ENCODE peak calls at places on chromosomes 11 and 22, in four cellular contexts. One of them, this sample, is unnamed.

GRCh38 chr11:83284501-83285051 is 1.6 kb downstream of the CCDC90B start:
- DNase-seq in GM12878: no peak
- DNase-seq in GM12892: no peak
- DNase-seq in HepG2: peak
- DNase-seq in this sample: no peak

GRCh38 chr11:2166091-2166851 is 5.3 kb upstream of the INS start:
- DNase-seq in GM12878: no peak
- DNase-seq in GM12892: peak
- DNase-seq in HepG2: no peak
- DNase-seq in this sample: peak

GRCh38 chr11:92296138-92296515 is 71.5 kb downstream of the FAT3 start:
- DNase-seq in HepG2: no peak
- DNase-seq in GM12878: no peak
- DNase-seq in GM12892: no peak
- DNase-seq in this sample: no peak

GRCh38 chr11:47305734-47306483 is 36.0 kb downstream of the MADD start:
- DNase-seq in GM12878: no peak
- DNase-seq in GM12892: no peak
- DNase-seq in HepG2: no peak
- DNase-seq in this sample: no peak

GRCh38 chr11:115222863-115223530 is 281.2 kb downstream of the CADM1 start:
- DNase-seq in GM12892: no peak
- DNase-seq in GM12878: peak
- DNase-seq in HepG2: no peak
- DNase-seq in this sample: no peak

GRCh38 chr11:1317432-1317831 is 8.0 kb upstream of the TOLLIP start:
- DNase-seq in GM12892: no peak
- DNase-seq in HepG2: no peak
- DNase-seq in GM12878: no peak
- DNase-seq in this sample: no peak

GRCh38 chr11:92180664-92181251 is 43.9 kb upstream of the FAT3 start:
- DNase-seq in HepG2: no peak
- DNase-seq in GM12878: no peak
- DNase-seq in GM12892: no peak
- DNase-seq in this sample: no peak

GRCh38 chr22:34800265-34800664 is 265.7 kb upstream of the ISX start:
- DNase-seq in HepG2: no peak
- DNase-seq in GM12892: no peak
- DNase-seq in GM12878: no peak
- DNase-seq in this sample: no peak

GRCh38 chr11:73204711-73205121 is 13.4 kb upstream of the P2RY2 start:
- DNase-seq in HepG2: no peak
- DNase-seq in GM12892: no peak
- DNase-seq in GM12878: no peak
- DNase-seq in this sample: no peak

GRCh38 chr11:68751331-68751856 is at the start of gene TESMIN:
- DNase-seq in GM12892: peak
- DNase-seq in HepG2: peak
- DNase-seq in GM12878: peak
- DNase-seq in this sample: peak

GRCh38 chr11:6327806-6328205 is 7.5 kb upstream of the CAVIN3 start:
- DNase-seq in GM12878: no peak
- DNase-seq in GM12892: no peak
- DNase-seq in HepG2: no peak
- DNase-seq in this sample: no peak

GRCh38 chr22:43017525-43018290 is 2.8 kb upstream of the PACSIN2 start:
- DNase-seq in HepG2: no peak
- DNase-seq in GM12892: no peak
- DNase-seq in GM12878: no peak
- DNase-seq in this sample: no peak

GRCh38 chr22:36814796-36815195 is 2.0 kb downstream of the PVALB start:
- DNase-seq in GM12878: no peak
- DNase-seq in HepG2: no peak
- DNase-seq in GM12892: no peak
- DNase-seq in this sample: no peak

GRCh38 chr11:93013646-93014045 is 44.2 kb downstream of the MTNR1B start:
- DNase-seq in GM12878: no peak
- DNase-seq in GM12892: no peak
- DNase-seq in HepG2: no peak
- DNase-seq in this sample: no peak

GRCh38 chr11:35675901-35676610 is 13.5 kb downstream of the TRIM44 start:
- DNase-seq in GM12878: no peak
- DNase-seq in GM12892: no peak
- DNase-seq in HepG2: no peak
- DNase-seq in this sample: no peak

GRCh38 chr11:2868604-2869526 is 16.7 kb downstream of the CDKN1C start:
- DNase-seq in HepG2: no peak
- DNase-seq in GM12892: no peak
- DNase-seq in GM12878: no peak
- DNase-seq in this sample: no peak

GRCh38 chr11:102287963-102288744 is 29.1 kb upstream of the BIRC3 start:
- DNase-seq in GM12892: peak
- DNase-seq in HepG2: peak
- DNase-seq in GM12878: peak
- DNase-seq in this sample: peak

GRCh38 chr22:45638834-45639746 is 32.5 kb upstream of the ATXN10 start:
- DNase-seq in GM12878: no peak
- DNase-seq in HepG2: peak
- DNase-seq in GM12892: no peak
- DNase-seq in this sample: no peak

GRCh38 chr11:877565-877964 is 33.0 kb downstream of the CHID1 start:
- DNase-seq in GM12892: no peak
- DNase-seq in HepG2: no peak
- DNase-seq in GM12878: no peak
- DNase-seq in this sample: no peak

GRCh38 chr11:2569321-2569721 is 124.5 kb downstream of the KCNQ1 start:
- DNase-seq in GM12878: no peak
- DNase-seq in GM12892: no peak
- DNase-seq in HepG2: no peak
- DNase-seq in this sample: no peak

GRCh38 chr22:29512031-29512430 is 32.0 kb downstream of the NEFH start:
- DNase-seq in HepG2: no peak
- DNase-seq in GM12878: no peak
- DNase-seq in GM12892: no peak
- DNase-seq in this sample: no peak

GRCh38 chr11:31921066-31921465 is 109.9 kb upstream of the PAX6 start:
- DNase-seq in GM12878: no peak
- DNase-seq in GM12892: no peak
- DNase-seq in HepG2: no peak
- DNase-seq in this sample: no peak

GRCh38 chr22:46480396-46480795 is 57.0 kb downstream of the CELSR1 start:
- DNase-seq in HepG2: no peak
- DNase-seq in GM12878: no peak
- DNase-seq in GM12892: no peak
- DNase-seq in this sample: no peak

GRCh38 chr11:12110714-12111481 is 508 bp downstream of the MICAL2 start:
- DNase-seq in GM12878: no peak
- DNase-seq in GM12892: peak
- DNase-seq in HepG2: no peak
- DNase-seq in this sample: peak

GRCh38 chr11:111976614-111977140 is 39.5 kb downstream of the DIXDC1 start:
- DNase-seq in GM12892: no peak
- DNase-seq in GM12878: no peak
- DNase-seq in HepG2: no peak
- DNase-seq in this sample: peak

GRCh38 chr11:70068345-70068744 is 9.8 kb upstream of the ANO1 start:
- DNase-seq in HepG2: no peak
- DNase-seq in GM12878: no peak
- DNase-seq in GM12892: no peak
- DNase-seq in this sample: no peak

GRCh38 chr22:50524664-50525103 is 714 bp downstream of the SCO2 start:
- DNase-seq in GM12892: no peak
- DNase-seq in GM12878: no peak
- DNase-seq in HepG2: no peak
- DNase-seq in this sample: no peak

GRCh38 chr22:17265649-17266248 is 46.5 kb upstream of the ADA2 start:
- DNase-seq in GM12878: no peak
- DNase-seq in GM12892: no peak
- DNase-seq in HepG2: no peak
- DNase-seq in this sample: no peak

GRCh38 chr11:520428-521178 is 13.6 kb upstream of the RNH1 start:
- DNase-seq in GM12892: no peak
- DNase-seq in HepG2: peak
- DNase-seq in GM12878: no peak
- DNase-seq in this sample: no peak

GRCh38 chr11:118609380-118610219 is 2.2 kb downstream of the PHLDB1 start:
- DNase-seq in HepG2: no peak
- DNase-seq in GM12892: no peak
- DNase-seq in GM12878: no peak
- DNase-seq in this sample: no peak

GRCh38 chr22:37827056-37827455 is 3.9 kb downstream of the GALR3 start:
- DNase-seq in HepG2: no peak
- DNase-seq in GM12878: no peak
- DNase-seq in GM12892: no peak
- DNase-seq in this sample: no peak

GRCh38 chr11:94734563-94735275 is 33.4 kb upstream of the AMOTL1 start:
- DNase-seq in HepG2: no peak
- DNase-seq in GM12892: no peak
- DNase-seq in GM12878: no peak
- DNase-seq in this sample: no peak

GRCh38 chr11:94730153-94730552 is 38.0 kb upstream of the AMOTL1 start:
- DNase-seq in GM12878: no peak
- DNase-seq in HepG2: no peak
- DNase-seq in GM12892: no peak
- DNase-seq in this sample: no peak

GRCh38 chr11:94731921-94732601 is 36.1 kb upstream of the AMOTL1 start:
- DNase-seq in GM12892: no peak
- DNase-seq in GM12878: no peak
- DNase-seq in HepG2: no peak
- DNase-seq in this sample: no peak

GRCh38 chr11:94735907-94736306 is 32.2 kb upstream of the AMOTL1 start:
- DNase-seq in HepG2: no peak
- DNase-seq in GM12892: no peak
- DNase-seq in GM12878: no peak
- DNase-seq in this sample: no peak

DNA sequence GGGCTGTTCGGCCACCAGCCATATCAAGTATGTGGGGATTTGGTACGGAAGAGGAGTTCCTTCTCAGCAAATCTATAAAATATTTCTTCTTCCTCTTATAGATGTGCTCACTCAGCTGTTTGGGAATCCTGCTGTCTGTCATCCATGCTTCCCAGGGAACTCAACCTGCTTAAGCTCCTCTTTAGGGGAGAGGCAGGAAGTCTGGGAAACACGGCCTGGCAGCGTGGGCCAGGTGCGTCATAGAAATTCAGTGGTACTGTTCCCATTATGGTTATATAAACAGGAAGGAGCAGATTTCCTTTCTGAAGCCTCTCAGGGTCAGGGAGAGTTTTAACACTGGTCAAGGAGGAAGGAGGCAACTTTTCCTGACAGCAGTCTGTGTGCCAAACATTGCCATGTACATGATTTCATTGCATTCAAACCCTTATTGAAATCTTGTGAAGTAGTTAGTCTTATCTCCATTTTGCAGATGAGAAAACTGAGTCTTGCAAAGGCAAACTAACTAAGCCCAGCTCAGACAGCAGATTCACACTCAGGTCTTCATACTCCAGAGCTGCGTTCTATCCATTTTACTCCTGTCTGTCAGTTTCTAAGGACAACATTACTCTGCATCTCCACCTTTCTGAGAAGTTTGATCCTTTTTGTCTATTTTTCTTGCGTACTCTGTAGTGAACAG is 35.4 kb upstream of the AMOTL1 start:
- DNase-seq in GM12892: no peak
- DNase-seq in GM12878: no peak
- DNase-seq in HepG2: no peak
- DNase-seq in this sample: no peak
- TF ChIP-seq POLR2AphosphoS5 in GM12892: no peak
- TF ChIP-seq POLR2AphosphoS5 in GM12878: no peak
- TF ChIP-seq POLR2AphosphoS5 in HepG2: no peak
- TF ChIP-seq POLR2AphosphoS5 in this sample: no peak

GRCh38 chr11:105862736-105863367 is 159.2 kb downstream of the MSANTD4 start:
- DNase-seq in HepG2: peak
- DNase-seq in GM12892: no peak
- DNase-seq in GM12878: no peak
- DNase-seq in this sample: no peak
- TF ChIP-seq TAF1 in HepG2: no peak
- TF ChIP-seq TAF1 in GM12892: no peak
- TF ChIP-seq TAF1 in GM12878: no peak
- TF ChIP-seq TAF1 in this sample: no peak

DNA sequence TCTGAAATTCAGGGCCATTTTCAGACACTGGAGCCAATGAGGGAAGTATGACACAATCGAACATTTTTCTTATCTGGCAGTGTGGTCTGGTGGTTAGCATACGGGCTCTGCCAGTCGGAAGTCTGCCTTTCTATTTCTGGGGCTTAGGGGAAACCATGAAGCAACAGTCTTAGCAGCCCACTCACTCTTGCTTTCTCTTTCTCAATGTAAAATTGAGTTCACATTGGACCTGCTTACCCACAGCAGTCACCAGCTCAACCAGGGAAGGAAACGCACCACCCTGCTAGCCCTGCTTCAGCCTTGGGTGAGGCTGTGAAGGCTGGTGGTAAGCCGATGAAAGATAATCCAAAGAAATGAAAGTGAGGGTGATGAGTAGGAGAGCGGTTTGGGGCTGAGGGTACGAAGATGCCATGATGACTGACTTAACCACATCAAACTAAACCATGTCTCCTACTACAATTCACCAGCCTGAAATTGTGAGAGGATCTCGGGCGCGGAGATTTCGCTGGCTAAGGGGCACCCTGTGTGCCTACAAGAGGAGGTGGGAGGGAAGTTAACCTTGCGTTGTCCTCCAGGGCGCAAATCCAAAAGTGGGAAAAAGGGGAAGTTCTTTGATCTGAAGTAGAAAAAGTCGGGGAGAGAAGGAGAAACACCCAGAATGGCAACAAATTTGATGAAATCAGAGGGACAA is 2.0 kb upstream of the LMO2 start:
- DNase-seq in GM12892: no peak
- DNase-seq in GM12878: peak
- DNase-seq in HepG2: no peak
- DNase-seq in this sample: no peak
- TF ChIP-seq POLR2A in GM12892: peak
- TF ChIP-seq POLR2A in GM12878: peak
- TF ChIP-seq POLR2A in HepG2: no peak
- TF ChIP-seq POLR2A in this sample: peak

DNA sequence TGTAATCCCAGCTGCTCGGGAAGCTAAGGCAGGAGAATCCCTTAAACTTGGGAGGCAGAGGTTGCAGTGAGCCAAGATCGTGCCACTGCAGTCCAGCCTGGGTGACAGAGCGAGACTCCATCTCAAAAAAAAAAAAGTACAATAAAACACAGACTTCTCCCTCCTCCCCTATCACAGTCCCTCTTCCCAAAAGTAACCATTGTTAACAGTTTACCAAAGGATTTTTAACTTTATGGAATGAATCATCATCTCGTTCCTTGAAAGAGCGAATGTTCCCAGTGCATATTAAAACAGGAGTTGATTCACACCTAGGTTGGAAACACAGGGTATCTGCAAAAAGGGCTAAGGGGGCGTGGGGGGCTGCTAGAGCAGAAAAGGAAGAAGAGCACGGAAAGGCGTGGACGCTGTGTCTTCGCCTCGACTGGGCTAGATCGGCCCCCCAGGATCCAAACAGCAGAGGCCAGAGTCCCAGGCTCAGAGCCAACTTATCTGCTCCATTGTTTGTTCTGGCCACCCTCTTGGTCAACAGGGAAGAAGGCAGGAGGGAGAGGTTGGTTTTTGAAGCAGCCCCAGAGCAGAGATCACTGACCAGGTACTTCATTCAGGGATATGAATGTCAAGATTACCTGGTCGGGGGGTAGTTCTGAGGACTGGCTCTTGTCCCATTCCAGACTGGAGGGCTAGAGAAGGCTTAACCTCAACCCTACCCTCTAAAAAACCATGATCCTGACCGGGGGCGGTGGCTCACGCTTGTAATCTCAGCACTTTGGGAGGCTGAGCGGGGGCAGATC is 2.1 kb upstream of the AHNAK start:
- DNase-seq in GM12892: no peak
- DNase-seq in GM12878: no peak
- DNase-seq in HepG2: peak
- DNase-seq in this sample: no peak
- TF ChIP-seq POLR2AphosphoS5 in GM12892: no peak
- TF ChIP-seq POLR2AphosphoS5 in GM12878: no peak
- TF ChIP-seq POLR2AphosphoS5 in HepG2: peak
- TF ChIP-seq POLR2AphosphoS5 in this sample: no peak